ENCODE peak calls at places on chromosome 4, in six cellular contexts. F, X, C, G, B and P are unnamed samples. For H3K9me3, the result is how much of the 10 kb centered on the place peaks cover.

GRCh38 chr4:125010776-125011503 is 298.4 kb upstream of the ANKRD50 start:
- DNase-seq in G (no peak), B (no peak), X (peak), C (no peak), F (no peak), P (no peak)

GRCh38 chr4:176925962-176926361 is 133.2 kb upstream of the VEGFC start:
- DNase-seq in F (no peak), G (no peak), X (no peak), B (no peak), C (no peak), P (no peak)

GRCh38 chr4:25861951-25862410 is 807 bp downstream of the SEL1L3 start:
- DNase-seq in X (peak), F (peak), B (no peak), G (peak), C (no peak), P (no peak)

GRCh38 chr4:145739840-145740239 is 59.9 kb downstream of the C4orf51 start:
- DNase-seq in G (no peak), F (peak), C (no peak), X (no peak), B (no peak), P (no peak)

GRCh38 chr4:114601304-114602052 is 2.9 kb downstream of the UGT8 start:
- DNase-seq in C (no peak), F (no peak), X (no peak), B (no peak), G (no peak), P (no peak)

GRCh38 chr4:21952549-21952948 is 4.0 kb upstream of the KCNIP4 start:
- DNase-seq in X (no peak), C (no peak), F (no peak), B (no peak), G (no peak), P (no peak)

GRCh38 chr4:142043509-142043908 is 407.1 kb downstream of the IL15 start:
- DNase-seq in F (no peak), X (no peak), G (no peak), B (no peak), C (no peak), P (no peak)

GRCh38 chr4:87839309-87839946 is 6.7 kb downstream of the MEPE start:
- DNase-seq in F (no peak), B (peak), X (no peak), G (peak), C (no peak), P (no peak)

GRCh38 chr4:98873059-98873458 is 55.9 kb downstream of the EIF4E start:
- DNase-seq in X (no peak), F (no peak), C (no peak), B (no peak), G (no peak), P (no peak)

GRCh38 chr4:145351922-145352321 is 129.7 kb upstream of the SMAD1 start:
- DNase-seq in B (no peak), X (no peak), F (no peak), C (no peak), G (no peak), P (no peak)

GRCh38 chr4:81207793-81208192 is 7.2 kb downstream of the PRKG2 start:
- DNase-seq in X (no peak), B (no peak), F (no peak), G (no peak), C (no peak), P (no peak)

GRCh38 chr4:3629665-3630064 is 97.4 kb upstream of the LRPAP1 start:
- DNase-seq in G (no peak), X (no peak), B (no peak), F (peak), C (no peak), P (no peak)

GRCh38 chr4:155564086-155564485 is 102.6 kb upstream of the GUCY1A1 start:
- DNase-seq in B (no peak), F (no peak), G (no peak), C (no peak), X (no peak), P (no peak)

GRCh38 chr4:121408-122084 is 2.8 kb upstream of the ZNF718 start:
- DNase-seq in F (no peak), C (no peak), B (no peak), G (no peak), X (no peak), P (no peak)

GRCh38 chr4:139550724-139551429 is 5.1 kb downstream of the SETD7 start:
- DNase-seq in F (no peak), C (peak), B (no peak), X (peak), G (peak), P (no peak)

GRCh38 chr4:1615786-1616573 is 68.1 kb downstream of the FAM53A start:
- DNase-seq in F (no peak), C (no peak), X (no peak), G (no peak), B (no peak), P (no peak)

GRCh38 chr4:108361886-108362285 is 193.2 kb upstream of the LEF1 start:
- DNase-seq in B (no peak), G (no peak), F (no peak), C (no peak), X (no peak), P (no peak)

GRCh38 chr4:180840142-180840541 is 1403.1 kb upstream of the TENM3 start:
- DNase-seq in B (no peak), C (no peak), G (no peak), X (peak), F (no peak), P (no peak)

GRCh38 chr4:109574443-109574850 is 14.4 kb downstream of the MCUB start:
- DNase-seq in G (no peak), C (no peak), X (no peak), B (no peak), F (no peak), P (no peak)

GRCh38 chr4:160110891-160111290 is 1008.0 kb downstream of the RAPGEF2 start:
- DNase-seq in B (no peak), F (no peak), G (no peak), C (no peak), X (no peak), P (no peak)

GRCh38 chr4:46931981-46932380 is 22.9 kb upstream of the COX7B2 start:
- DNase-seq in G (no peak), C (no peak), F (no peak), B (no peak), X (peak), P (no peak)

GRCh38 chr4:78899302-78899701 is 39.9 kb downstream of the PAQR3 start:
- DNase-seq in C (no peak), X (no peak), B (no peak), G (no peak), F (no peak), P (no peak)

GRCh38 chr4:176259330-176260090 is 9.5 kb downstream of the ASB5 start:
- DNase-seq in F (no peak), X (no peak), C (no peak), G (no peak), B (no peak), P (no peak)

GRCh38 chr4:158459085-158459820 is 62.4 kb upstream of the RXFP1 start:
- DNase-seq in X (peak), F (no peak), C (no peak), B (no peak), G (no peak), P (no peak)

DNA sequence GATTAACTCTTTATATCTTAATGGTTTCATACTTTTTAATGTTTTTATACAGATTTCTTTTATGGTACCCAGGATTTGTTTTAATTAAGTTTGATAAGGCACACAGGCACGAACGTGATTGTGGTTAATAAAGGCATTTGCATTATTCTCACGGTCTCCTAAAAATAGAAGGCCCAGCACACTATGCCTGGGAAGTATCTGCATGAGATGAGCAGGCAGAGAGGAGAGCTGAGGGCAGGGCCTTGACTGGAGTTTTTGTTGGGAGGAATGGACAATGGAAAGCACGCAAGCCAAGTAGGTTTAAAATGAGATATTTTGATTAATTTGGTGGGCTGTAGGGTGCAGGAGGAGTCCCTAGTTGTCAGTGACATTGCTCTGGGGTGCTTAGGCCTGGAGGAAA is 1714.3 kb upstream of the PCDH7 start:
- DNase-seq in G (no peak), B (no peak), F (no peak), X (no peak), C (no peak), P (no peak)
- H3K9me3 ChIP-seq in G (under half), B (under half), F (under half), X (under half), C (under half), P (under half)

GRCh38 chr4:14079601-14080000 is 452.1 kb upstream of the BOD1L1 start:
- DNase-seq in X (no peak), F (no peak), B (no peak), C (no peak), G (no peak), P (no peak)
- H3K9me3 ChIP-seq in X (under half), F (under half), B (under half), C (under half), G (under half), P (under half)

DNA sequence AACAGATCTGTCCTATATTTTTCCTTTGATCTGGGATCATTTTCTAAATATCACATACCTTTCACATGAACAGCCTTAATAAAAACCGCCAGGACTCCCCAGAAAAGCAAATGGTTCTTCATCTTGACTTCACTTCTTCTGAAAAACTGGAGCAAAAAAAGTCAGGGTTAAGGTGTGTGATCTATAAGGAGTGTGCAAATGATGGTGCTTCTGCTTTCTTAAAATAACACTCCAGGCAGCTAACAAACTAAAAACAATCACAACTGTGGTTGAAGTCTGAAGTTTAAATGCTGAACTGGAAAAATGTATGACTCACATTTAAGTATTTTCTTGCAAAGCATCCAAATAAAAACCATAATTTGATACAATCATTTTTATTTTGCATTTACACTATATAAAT is at the start of gene JCHAIN:
- DNase-seq in G (no peak), X (no peak), B (no peak), F (no peak), C (no peak), P (no peak)
- H3K9me3 ChIP-seq in G (under half), X (under half), B (under half), F (under half), C (under half), P (under half)

GRCh38 chr4:33739886-33740285 is 2504.4 kb downstream of the ARAP2 start:
- DNase-seq in X (no peak), F (no peak), G (no peak), C (no peak), B (no peak), P (no peak)

GRCh38 chr4:33737721-33738120 is 2506.6 kb downstream of the ARAP2 start:
- DNase-seq in F (no peak), C (no peak), B (no peak), G (no peak), X (no peak), P (no peak)
- H3K9me3 ChIP-seq in F (under half), C (under half), B (under half), G (under half), X (under half), P (under half)

GRCh38 chr4:86652332-86652932 is 58.3 kb downstream of the PTPN13 start:
- DNase-seq in F (no peak), G (no peak), B (no peak), X (no peak), C (no peak), P (no peak)
- H3K9me3 ChIP-seq in F (under half), G (under half), B (under half), X (under half), C (under half), P (under half)